ENCODE peak calls at places on chromosomes 16 and 17, in ten cellular contexts. G, V, L, C, D, S, P, Y, N and J are unnamed samples.

GRCh38 chr17:36482611-36483504 is 3.6 kb upstream of the ZNHIT3 start:
- DNase-seq in S (peak), L (peak), D (peak), Y (peak), V (peak), C (peak), G (peak), P (peak), N (peak), J (peak)

GRCh38 chr17:75979705-75980187 is 706 bp downstream of the TEN1 start:
- DNase-seq in D (peak), V (no peak), N (no peak), S (no peak), C (no peak), Y (no peak), P (no peak), L (no peak), G (no peak), J (no peak)

GRCh38 chr17:79026345-79027273 is 2.6 kb downstream of the C1QTNF1 start:
- DNase-seq in N (peak), L (peak), S (peak), C (peak), G (no peak), D (peak), P (peak), V (no peak), Y (no peak), J (no peak)

GRCh38 chr16:24993722-24994686 is 21.2 kb downstream of the ARHGAP17 start:
- DNase-seq in S (no peak), N (peak), L (no peak), V (no peak), D (peak), C (no peak), G (no peak), P (peak), Y (no peak), J (no peak)

GRCh38 chr17:147796-148740 is 10.7 kb downstream of the SCGB1C2 start:
- DNase-seq in G (no peak), V (no peak), Y (no peak), L (no peak), N (no peak), S (peak), C (peak), D (no peak), P (no peak), J (no peak)

GRCh38 chr16:73095885-73096341 is 48.0 kb upstream of the ZFHX3 start:
- DNase-seq in S (no peak), V (no peak), Y (no peak), G (no peak), D (no peak), C (no peak), P (peak), L (peak), N (no peak), J (peak)

GRCh38 chr17:74394977-74395376 is 27.7 kb downstream of the GPR142 start:
- DNase-seq in N (no peak), Y (no peak), G (no peak), P (no peak), D (no peak), V (no peak), L (no peak), C (no peak), S (no peak), J (no peak)

GRCh38 chr16:11006666-11007065 is 62.3 kb downstream of the CLEC16A start:
- DNase-seq in Y (no peak), S (no peak), N (no peak), P (no peak), L (no peak), C (no peak), V (no peak), D (no peak), G (no peak), J (no peak)

GRCh38 chr16:49020436-49020835 is 261.2 kb downstream of the CBLN1 start:
- DNase-seq in C (no peak), N (no peak), S (no peak), P (no peak), V (no peak), L (no peak), D (no peak), Y (no peak), G (no peak), J (no peak)

GRCh38 chr16:51133691-51134090 is 17.4 kb downstream of the SALL1 start:
- DNase-seq in L (no peak), G (no peak), C (no peak), P (no peak), S (no peak), N (no peak), V (no peak), D (no peak), Y (no peak), J (no peak)

GRCh38 chr17:39536468-39536867 is 71.3 kb downstream of the NEUROD2 start:
- DNase-seq in V (no peak), L (no peak), C (no peak), P (no peak), S (no peak), Y (no peak), D (no peak), N (no peak), G (no peak), J (no peak)

GRCh38 chr17:34254146-34254545 is 939 bp upstream of the CCL2 start:
- DNase-seq in C (no peak), P (peak), N (no peak), G (no peak), Y (no peak), V (no peak), S (no peak), L (no peak), D (peak), J (peak)

GRCh38 chr16:58236831-58237230 is 38.9 kb upstream of the CSNK2A2 start:
- DNase-seq in P (no peak), S (no peak), N (no peak), V (no peak), L (no peak), C (no peak), G (no peak), Y (no peak), D (no peak), J (no peak)

GRCh38 chr17:9239821-9240658 is 218.7 kb downstream of the NTN1 start:
- DNase-seq in G (peak), C (peak), S (peak), D (no peak), V (peak), P (peak), N (no peak), Y (peak), L (no peak), J (no peak)

GRCh38 chr17:67076290-67076689 is 31.9 kb downstream of the CACNG1 start:
- DNase-seq in D (no peak), L (no peak), C (peak), V (no peak), S (no peak), N (no peak), P (no peak), G (no peak), Y (no peak), J (no peak)

GRCh38 chr17:42135664-42136653 is 13.4 kb downstream of the HSPB9 start:
- DNase-seq in C (no peak), L (no peak), P (peak), N (peak), S (no peak), V (no peak), G (no peak), D (peak), Y (no peak), J (no peak)

GRCh38 chr17:20157078-20157360 is 147.9 kb downstream of the SPECC1 start:
- DNase-seq in S (no peak), D (no peak), P (no peak), Y (no peak), N (no peak), V (no peak), L (no peak), C (no peak), G (no peak), J (no peak)

GRCh38 chr16:30619207-30619606 is 9.0 kb upstream of the ZNF689 start:
- DNase-seq in C (no peak), Y (no peak), D (no peak), P (no peak), G (no peak), L (no peak), N (no peak), S (no peak), V (no peak), J (no peak)

GRCh38 chr16:19417640-19418039 is at the start of gene TMC5:
- DNase-seq in D (no peak), L (no peak), G (no peak), Y (no peak), P (no peak), C (no peak), N (no peak), V (no peak), S (no peak), J (no peak)

GRCh38 chr17:38751803-38752118 is 780 bp upstream of the PSMB3 start:
- DNase-seq in P (peak), D (peak), Y (peak), V (peak), G (peak), S (peak), N (peak), L (peak), C (peak), J (peak)

GRCh38 chr16:26889751-26890150 is 177.0 kb upstream of the C16orf82 start:
- DNase-seq in N (no peak), C (no peak), S (no peak), G (no peak), D (no peak), V (no peak), Y (no peak), P (no peak), L (no peak), J (no peak)

GRCh38 chr16:54647731-54648221 is 282.9 kb upstream of the IRX5 start:
- DNase-seq in Y (no peak), L (no peak), V (no peak), D (no peak), P (peak), G (no peak), N (no peak), C (no peak), S (no peak), J (peak)

GRCh38 chr17:81513669-81514484 is 1.3 kb upstream of the ACTG1 start:
- DNase-seq in L (peak), S (peak), V (no peak), N (no peak), D (peak), C (peak), Y (peak), G (peak), P (peak), J (peak)

GRCh38 chr17:18877104-18877503 is 19.2 kb downstream of the PRPSAP2 start:
- DNase-seq in V (no peak), D (peak), S (no peak), L (no peak), P (no peak), G (no peak), N (peak), Y (no peak), C (no peak), J (no peak)

GRCh38 chr17:77141846-77142449 is 1.2 kb downstream of the SEC14L1 start:
- DNase-seq in V (no peak), G (no peak), S (no peak), D (no peak), N (no peak), Y (no peak), P (no peak), C (no peak), L (no peak), J (no peak)

GRCh38 chr17:19336938-19337711 is 25.4 kb downstream of the B9D1 start:
- DNase-seq in L (no peak), N (no peak), G (no peak), C (peak), S (no peak), P (no peak), Y (no peak), D (no peak), V (no peak), J (no peak)

GRCh38 chr16:7025616-7026190 is 306.9 kb upstream of the RBFOX1 start:
- DNase-seq in S (peak), V (no peak), G (peak), P (peak), Y (no peak), N (peak), C (peak), D (no peak), L (peak), J (peak)

GRCh38 chr17:19470529-19471261 is 59.7 kb downstream of the RNF112 start:
- DNase-seq in Y (no peak), D (peak), G (no peak), V (no peak), P (peak), L (peak), C (peak), N (no peak), S (no peak), J (no peak)

GRCh38 chr17:66855204-66855603 is 20.3 kb downstream of the CACNG5 start:
- DNase-seq in G (peak), S (peak), L (no peak), Y (peak), C (no peak), V (peak), N (peak), D (no peak), P (no peak), J (no peak)

GRCh38 chr17:80029235-80029974 is 6.3 kb downstream of the TBC1D16 start:
- DNase-seq in C (peak), D (peak), L (no peak), P (peak), N (peak), V (no peak), S (no peak), Y (no peak), G (no peak), J (no peak)

GRCh38 chr17:63171428-63172205 is 205.6 kb downstream of the TANC2 start:
- DNase-seq in D (peak), G (no peak), N (no peak), P (peak), L (no peak), S (no peak), V (no peak), Y (no peak), C (no peak), J (peak)

GRCh38 chr17:381941-382643 is 29.5 kb upstream of the RPH3AL start:
- DNase-seq in C (peak), V (no peak), N (no peak), G (no peak), Y (no peak), L (no peak), D (no peak), P (no peak), S (no peak), J (no peak)

GRCh38 chr16:87436225-87437172 is 44.4 kb downstream of the MAP1LC3B start:
- DNase-seq in C (peak), S (peak), Y (no peak), D (peak), P (peak), V (no peak), G (no peak), N (no peak), L (no peak), J (no peak)

GRCh38 chr17:2564876-2565275 is 28.6 kb upstream of the PAFAH1B1 start:
- DNase-seq in Y (no peak), V (no peak), P (no peak), N (peak), G (no peak), L (no peak), D (no peak), S (no peak), C (no peak), J (peak)

GRCh38 chr17:77459018-77459755 is 318.4 kb downstream of the SEC14L1 start:
- DNase-seq in N (no peak), C (no peak), L (no peak), Y (no peak), V (no peak), G (peak), P (no peak), S (peak), D (no peak), J (no peak)

GRCh38 chr16:25007284-25007984 is 7.7 kb downstream of the ARHGAP17 start:
- DNase-seq in L (no peak), P (peak), S (no peak), V (no peak), Y (no peak), C (no peak), D (peak), N (no peak), G (no peak), J (no peak)

GRCh38 chr17:63966646-63967265 is 6.0 kb downstream of the SCN4A start:
- DNase-seq in D (no peak), C (no peak), L (no peak), P (no peak), V (no peak), N (no peak), G (peak), Y (no peak), S (peak), J (no peak)

GRCh38 chr16:85392756-85393673 is 220.1 kb upstream of the GSE1 start:
- DNase-seq in D (no peak), L (no peak), C (no peak), N (no peak), G (no peak), Y (no peak), P (no peak), V (no peak), S (peak), J (no peak)

GRCh38 chr17:14201087-14201486 is 35.6 kb downstream of the CDRT15 start:
- DNase-seq in G (no peak), D (no peak), Y (peak), P (peak), V (peak), S (peak), L (no peak), C (no peak), N (no peak), J (no peak)

GRCh38 chr16:1771072-1771863 is at the start of gene NME3:
- DNase-seq in D (peak), C (peak), L (no peak), G (peak), Y (peak), P (peak), S (peak), N (no peak), V (peak), J (peak)